ENCODE peak calls at places on chromosomes 3 and 15, in eight cellular contexts. V is mesothelial cell of epicardium, N is HL-60, D is GM23338, Y is H9, R is foreskin fibroblast, F is fibroblast of mammary gland, H is gastrocnemius medialis. O is an unnamed sample.
A peak's percentile ranks its signal among the peaks of the same experiment; 100 is the strongest.

GRCh38 chr15:100601158-100601557 is 826 bp downstream of the LINS1 start:
- DNase-seq in V (no peak), N (no peak), D (peak; percentile 21), Y (no peak), R (peak; percentile 44), F (peak; percentile 37), H (no peak), O (peak; percentile 36)

GRCh38 chr3:49339593-49339946 is 283 bp downstream of the USP4 start:
- DNase-seq in V (no peak), N (no peak), D (peak; percentile 79), Y (peak; percentile 69), R (peak; percentile 38), F (no peak), H (no peak), O (peak; percentile 45)

GRCh38 chr3:125022186-125022585 is 33.6 kb downstream of the HEG1 start:
- DNase-seq in V (no peak), N (no peak), D (no peak), Y (no peak), R (no peak), F (no peak), H (no peak), O (no peak)

GRCh38 chr3:184005981-184006507 is 11.6 kb downstream of the ABCC5 start:
- DNase-seq in V (peak; percentile 75), N (no peak), D (peak; percentile 53), Y (peak; percentile 50), R (no peak), F (peak; percentile 34), H (peak; percentile 84), O (peak; percentile 22)

GRCh38 chr15:39788800-39789565 is 6.3 kb upstream of the FSIP1 start:
- DNase-seq in V (no peak), N (no peak), D (no peak), Y (no peak), R (peak; percentile 57), F (peak; percentile 52), H (no peak), O (no peak)

GRCh38 chr3:86175593-86175992 is 815.4 kb downstream of the VGLL3 start:
- DNase-seq in V (no peak), N (no peak), D (peak; percentile 73), Y (peak; percentile 56), R (no peak), F (no peak), H (no peak), O (no peak)

GRCh38 chr15:100651253-100651652 is 48.9 kb downstream of the ASB7 start:
- DNase-seq in V (no peak), N (no peak), D (no peak), Y (no peak), R (peak; percentile 76), F (peak; percentile 66), H (no peak), O (no peak)

GRCh38 chr3:150232992-150233451 is 175.1 kb upstream of the TSC22D2 start:
- DNase-seq in V (no peak), N (no peak), D (no peak), Y (no peak), R (no peak), F (peak; percentile 53), H (no peak), O (peak; percentile 35)

GRCh38 chr15:23690450-23690852 is 3.3 kb upstream of the NDN start:
- DNase-seq in V (peak; percentile 80), N (no peak), D (peak; percentile 53), Y (peak; percentile 61), R (peak; percentile 62), F (peak; percentile 64), H (peak; percentile 18), O (peak; percentile 76)

GRCh38 chr3:163785693-163786092 is 1292.6 kb downstream of the SI start:
- DNase-seq in V (no peak), N (no peak), D (peak; percentile 73), Y (peak; percentile 67), R (no peak), F (no peak), H (no peak), O (peak; percentile 37)

GRCh38 chr3:143002083-143002712 is 828 bp downstream of the U2SURP start:
- DNase-seq in V (no peak), N (peak; percentile 67), D (peak; percentile 21), Y (no peak), R (peak; percentile 48), F (peak; percentile 41), H (no peak), O (no peak)

GRCh38 chr15:66024998-66025397 is 155.7 kb downstream of the RAB11A start:
- DNase-seq in V (peak; percentile 82), N (no peak), D (no peak), Y (no peak), R (peak; percentile 32), F (peak; percentile 15), H (no peak), O (no peak)

GRCh38 chr3:49013738-49014660 is 4.4 kb downstream of the DALRD3 start:
- DNase-seq in V (no peak), N (no peak), D (peak; percentile 88), Y (peak; percentile 89), R (peak; percentile 68), F (peak; percentile 41), H (no peak), O (peak; percentile 78)

GRCh38 chr3:142047021-142047369 is 102.3 kb downstream of the TFDP2 start:
- DNase-seq in V (no peak), N (no peak), D (no peak), Y (no peak), R (no peak), F (no peak), H (no peak), O (no peak)

GRCh38 chr3:27686642-27687041 is 35.5 kb downstream of the EOMES start:
- DNase-seq in V (no peak), N (no peak), D (no peak), Y (no peak), R (peak; percentile 87), F (peak; percentile 95), H (no peak), O (no peak)

GRCh38 chr3:54122046-54122801 is at the start of gene CACNA2D3:
- DNase-seq in V (peak; percentile 42), N (no peak), D (peak; percentile 59), Y (peak; percentile 54), R (peak; percentile 34), F (no peak), H (peak; percentile 58), O (peak; percentile 75)

GRCh38 chr3:101963902-101964362 is 114.6 kb downstream of the NFKBIZ start:
- DNase-seq in V (no peak), N (no peak), D (no peak), Y (no peak), R (peak; percentile 76), F (peak; percentile 80), H (no peak), O (no peak)

GRCh38 chr3:13407926-13408325 is 12.2 kb downstream of the NUP210 start:
- DNase-seq in V (no peak), N (no peak), D (no peak), Y (no peak), R (peak; percentile 18), F (no peak), H (no peak), O (no peak)

GRCh38 chr3:132256984-132257383 is 60.2 kb upstream of the ACP3 start:
- DNase-seq in V (no peak), N (no peak), D (peak; percentile 83), Y (peak; percentile 62), R (peak; percentile 83), F (peak; percentile 75), H (no peak), O (peak; percentile 47)

GRCh38 chr15:45589296-45589695 is 2.1 kb downstream of the BLOC1S6 start:
- DNase-seq in V (no peak), N (no peak), D (no peak), Y (no peak), R (peak; percentile 20), F (no peak), H (no peak), O (no peak)

DNA sequence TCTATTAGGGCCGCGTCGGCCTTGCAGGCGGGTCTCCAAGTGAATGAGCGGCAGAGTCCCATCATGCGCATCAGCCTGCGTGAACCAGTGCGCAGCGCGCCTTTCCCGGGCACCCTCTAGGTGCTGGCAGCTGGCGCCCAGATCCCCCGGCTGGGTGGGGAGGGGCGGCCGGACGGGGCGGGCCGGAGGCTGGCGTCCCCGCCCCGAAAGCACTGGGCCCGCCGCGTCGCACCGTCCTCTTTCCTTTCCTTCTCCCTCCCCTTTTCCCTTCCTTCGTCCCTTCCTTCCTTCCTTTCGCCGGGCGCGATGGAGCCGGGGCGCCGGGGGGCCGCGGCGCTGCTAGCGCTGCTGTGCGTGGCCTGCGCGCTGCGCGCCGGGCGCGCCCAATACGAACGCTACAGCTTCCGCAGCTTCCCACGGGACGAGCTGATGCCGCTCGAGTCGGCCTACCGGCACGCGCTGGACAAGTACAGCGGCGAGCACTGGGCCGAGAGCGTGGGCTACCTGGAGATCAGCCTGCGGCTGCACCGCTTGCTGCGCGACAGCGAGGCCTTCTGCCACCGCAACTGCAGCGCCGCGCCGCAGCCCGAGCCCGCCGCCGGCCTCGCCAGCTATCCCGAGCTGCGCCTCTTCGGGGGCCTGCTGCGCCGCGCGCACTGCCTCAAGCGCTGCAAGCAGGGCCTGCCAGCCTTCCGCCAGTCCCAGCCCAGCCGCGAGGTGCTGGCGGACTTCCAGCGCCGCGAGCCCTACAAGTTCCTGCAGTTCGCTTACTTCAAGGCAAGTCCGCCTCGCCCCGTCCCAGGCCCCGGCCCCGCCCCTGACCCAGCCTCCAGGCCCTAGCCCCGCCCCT is at the start of gene CRTAP:
- DNase-seq in V (peak; percentile 94), N (peak; percentile 88), D (peak; percentile 94), Y (peak; percentile 95), R (peak; percentile 99), F (peak; percentile 96), H (peak; percentile 92), O (peak; percentile 96)
- TF ChIP-seq CTCF in V (no peak), N (no peak), D (no peak), Y (no peak), R (no peak), F (no peak), H (peak; percentile 17), O (no peak)

DNA sequence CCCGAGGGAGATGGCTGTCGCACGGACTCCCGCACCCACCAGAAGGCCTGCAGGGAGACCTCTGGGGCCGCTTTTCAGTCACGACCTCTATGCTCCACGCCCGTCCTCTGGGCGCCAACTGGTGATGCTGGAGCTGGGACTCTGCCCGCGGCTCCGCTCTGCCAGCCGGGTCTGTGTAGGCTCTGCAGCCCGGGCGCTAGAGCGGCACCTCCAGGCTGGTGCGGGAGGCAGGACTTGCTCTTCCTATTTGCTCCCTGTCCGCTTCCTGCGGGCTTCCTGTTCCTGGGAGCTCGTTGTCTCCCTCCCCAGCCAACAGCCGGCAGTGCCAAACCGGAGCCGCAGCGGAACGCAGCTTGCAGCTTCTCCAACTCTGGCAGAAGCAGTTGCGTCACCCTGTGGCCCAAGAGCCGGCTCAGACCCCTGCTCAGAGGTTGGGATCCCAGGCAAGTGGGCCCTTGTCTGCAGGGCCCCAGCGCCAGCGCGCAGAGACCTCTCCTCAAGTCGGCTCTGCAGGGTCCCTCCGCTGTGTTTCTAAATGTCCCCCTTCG is 285.9 kb downstream of the XXYLT1 start:
- DNase-seq in V (peak; percentile 60), N (peak; percentile 69), D (peak; percentile 90), Y (peak; percentile 94), R (peak; percentile 40), F (peak; percentile 75), H (peak; percentile 38), O (peak; percentile 84)
- TF ChIP-seq CTCF in V (no peak), N (no peak), D (peak; percentile 35), Y (peak; percentile 61), R (peak; percentile 27), F (peak; percentile 48), H (peak; percentile 12), O (no peak)

GRCh38 chr3:189267981-189268613 is 96.3 kb downstream of the TPRG1 start:
- DNase-seq in V (no peak), N (no peak), D (peak; percentile 82), Y (peak; percentile 46), R (no peak), F (peak; percentile 26), H (no peak), O (no peak)
- TF ChIP-seq CTCF in V (peak; percentile 14), N (no peak), D (peak; percentile 69), Y (peak; percentile 65), R (peak; percentile 4), F (peak; percentile 41), H (no peak), O (no peak)

GRCh38 chr15:67385971-67386370 is 131.4 kb downstream of the IQCH start:
- DNase-seq in V (no peak), N (no peak), D (no peak), Y (no peak), R (peak; percentile 17), F (no peak), H (no peak), O (no peak)
- TF ChIP-seq CTCF in V (no peak), N (no peak), D (peak; percentile 19), Y (no peak), R (peak; percentile 10), F (peak; percentile 10), H (no peak), O (no peak)

O was measured in testis.